ENCODE peak calls at places on chromosomes 3 and 15, in nine cellular contexts. Q is gastrocnemius medialis; P is upper lobe of right lung; F is heart right ventricle; S is neuronal stem cell; D is CD4-positive, alpha-beta memory T cell; C is HCT116; G is SJSA1; B is IMR-90. T is an unnamed sample.
A peak's percentile ranks its signal among the peaks of the same experiment; 100 is the strongest.

GRCh38 chr3:197599089-197599765 is 43.5 kb upstream of the BDH1 start:
- DNase-seq in Q (peak; percentile 54), P (peak; percentile 73), F (peak; percentile 75), S (peak; percentile 68), D (peak; percentile 79), C (peak; percentile 60), G (peak; percentile 73), B (peak; percentile 77), T (peak; percentile 68)

GRCh38 chr3:183122257-183122932 is 23.1 kb upstream of the MCCC1 start:
- DNase-seq in Q (no peak), P (no peak), F (no peak), S (no peak), D (peak; percentile 55), C (peak; percentile 38), G (no peak), B (peak; percentile 74), T (no peak)

GRCh38 chr3:49135499-49135898 is 2.6 kb upstream of the LAMB2 start:
- DNase-seq in Q (no peak), P (no peak), F (no peak), S (no peak), D (no peak), C (no peak), G (no peak), B (no peak), T (no peak)

GRCh38 chr15:87967951-87968350 is 288.6 kb downstream of the NTRK3 start:
- DNase-seq in Q (no peak), P (no peak), F (no peak), S (no peak), D (no peak), C (no peak), G (no peak), B (no peak), T (no peak)

GRCh38 chr3:115713247-115713646 is 89.9 kb downstream of the GAP43 start:
- DNase-seq in Q (no peak), P (peak; percentile 70), F (peak; percentile 21), S (no peak), D (no peak), C (no peak), G (no peak), B (peak; percentile 30), T (no peak)

GRCh38 chr15:57551717-57552677 is 39.7 kb upstream of the MYZAP start:
- DNase-seq in Q (no peak), P (no peak), F (peak; percentile 66), S (peak; percentile 73), D (no peak), C (peak; percentile 27), G (peak; percentile 89), B (peak; percentile 70), T (no peak)

GRCh38 chr3:185470323-185470722 is 28.5 kb downstream of the TMEM41A start:
- DNase-seq in Q (no peak), P (no peak), F (no peak), S (no peak), D (no peak), C (no peak), G (no peak), B (no peak), T (no peak)

GRCh38 chr3:64686446-64686908 is 1.3 kb downstream of the ADAMTS9 start:
- DNase-seq in Q (no peak), P (peak; percentile 80), F (peak; percentile 49), S (peak; percentile 63), D (no peak), C (no peak), G (peak; percentile 48), B (peak; percentile 52), T (no peak)

GRCh38 chr3:49792371-49793150 is 6.2 kb upstream of the IP6K1 start:
- DNase-seq in Q (no peak), P (peak; percentile 48), F (no peak), S (no peak), D (no peak), C (no peak), G (no peak), B (no peak), T (peak; percentile 58)

GRCh38 chr3:124318650-124319049 is 326.7 kb upstream of the ROPN1 start:
- DNase-seq in Q (no peak), P (no peak), F (no peak), S (no peak), D (no peak), C (no peak), G (no peak), B (no peak), T (no peak)

GRCh38 chr15:88543065-88543776 is 3.3 kb downstream of the DET1 start:
- DNase-seq in Q (no peak), P (no peak), F (no peak), S (no peak), D (no peak), C (no peak), G (no peak), B (peak; percentile 37), T (no peak)

GRCh38 chr15:100694381-100695012 is 92.1 kb downstream of the ASB7 start:
- DNase-seq in Q (no peak), P (no peak), F (no peak), S (no peak), D (no peak), C (no peak), G (no peak), B (peak; percentile 62), T (peak; percentile 49)

GRCh38 chr15:101709466-101709865 is 14.8 kb downstream of the TARS3 start:
- DNase-seq in Q (no peak), P (no peak), F (no peak), S (no peak), D (no peak), C (no peak), G (no peak), B (no peak), T (no peak)

GRCh38 chr3:129626744-129627349 is 20.4 kb upstream of the PLXND1 start:
- DNase-seq in Q (peak; percentile 91), P (peak; percentile 99), F (peak; percentile 95), S (peak; percentile 76), D (peak; percentile 28), C (peak; percentile 78), G (peak; percentile 95), B (peak; percentile 54), T (peak; percentile 92)

GRCh38 chr3:71926242-71926560 is 141.3 kb upstream of the PROK2 start:
- DNase-seq in Q (no peak), P (no peak), F (no peak), S (no peak), D (peak; percentile 4), C (peak; percentile 65), G (no peak), B (peak; percentile 2), T (no peak)

GRCh38 chr15:53978248-53978906 is at the start of gene UNC13C:
- DNase-seq in Q (peak; percentile 39), P (peak; percentile 64), F (peak; percentile 3), S (peak; percentile 47), D (no peak), C (no peak), G (no peak), B (no peak), T (peak; percentile 26)

GRCh38 chr3:52022323-52023100 is 26.8 kb upstream of the RPL29 start:
- DNase-seq in Q (peak; percentile 85), P (peak; percentile 60), F (peak; percentile 76), S (no peak), D (no peak), C (no peak), G (no peak), B (peak; percentile 38), T (peak; percentile 48)

GRCh38 chr15:29711531-29711930 is 110.7 kb downstream of the TJP1 start:
- DNase-seq in Q (no peak), P (no peak), F (no peak), S (no peak), D (no peak), C (no peak), G (peak; percentile 60), B (no peak), T (no peak)

DNA sequence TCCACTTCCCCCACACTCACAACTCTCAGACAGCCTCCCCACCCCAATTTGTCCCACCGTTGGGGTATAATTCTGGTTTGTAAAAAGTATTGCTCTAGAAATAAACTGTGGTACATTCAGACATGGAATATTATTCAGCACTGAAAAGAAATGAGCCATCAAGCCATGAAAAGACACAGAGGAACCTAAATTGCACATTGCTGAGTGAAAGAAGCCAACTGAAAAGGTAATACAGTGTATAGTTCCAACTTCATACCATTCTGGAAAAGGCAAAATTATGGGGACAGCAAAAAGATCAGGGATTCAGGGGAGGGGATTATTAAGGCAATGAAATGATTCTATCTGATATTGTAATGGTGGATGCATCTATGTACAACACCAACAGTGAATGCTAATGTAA is 10.5 kb downstream of the ANXA2 start:
- DNase-seq in Q (no peak), P (no peak), F (no peak), S (no peak), D (no peak), C (no peak), G (no peak), B (no peak), T (no peak)
- H3K4me1 ChIP-seq in Q (peaks cover 68% of the 10 kb centered on the region), P (peaks cover 58% of the 10 kb centered on the region), F (peaks cover 93% of the 10 kb centered on the region), S (peaks cover 7% of the 10 kb centered on the region), D (peaks cover 47% of the 10 kb centered on the region), C (peaks cover 94% of the 10 kb centered on the region), G (peaks cover 83% of the 10 kb centered on the region), B (peaks cover 28% of the 10 kb centered on the region), T (peaks cover 84% of the 10 kb centered on the region)

GRCh38 chr3:172156309-172156998 is 117.1 kb downstream of the FNDC3B start:
- DNase-seq in Q (peak; percentile 79), P (peak; percentile 73), F (no peak), S (no peak), D (no peak), C (peak; percentile 64), G (no peak), B (no peak), T (no peak)

GRCh38 chr3:172158741-172159140 is 119.4 kb downstream of the FNDC3B start:
- DNase-seq in Q (no peak), P (no peak), F (no peak), S (no peak), D (no peak), C (no peak), G (no peak), B (no peak), T (no peak)

GRCh38 chr3:172155880-172156279 is 116.5 kb downstream of the FNDC3B start:
- DNase-seq in Q (no peak), P (no peak), F (no peak), S (no peak), D (no peak), C (no peak), G (no peak), B (no peak), T (no peak)

GRCh38 chr3:172159376-172159775 is 120.0 kb downstream of the FNDC3B start:
- DNase-seq in Q (no peak), P (no peak), F (no peak), S (no peak), D (no peak), C (no peak), G (no peak), B (peak; percentile 49), T (no peak)

GRCh38 chr3:172157566-172158258 is 118.3 kb downstream of the FNDC3B start:
- DNase-seq in Q (no peak), P (no peak), F (no peak), S (no peak), D (no peak), C (no peak), G (no peak), B (no peak), T (no peak)
- H3K4me1 ChIP-seq in Q (peaks cover 76% of the 10 kb centered on the region), P (peaks cover 41% of the 10 kb centered on the region), F (peaks cover 79% of the 10 kb centered on the region), S (peaks cover 32% of the 10 kb centered on the region), D (peaks cover 10% of the 10 kb centered on the region), C (peaks cover 42% of the 10 kb centered on the region), G (peaks cover 41% of the 10 kb centered on the region), B (peaks cover 20% of the 10 kb centered on the region), T (peaks cover 91% of the 10 kb centered on the region)

GRCh38 chr3:134312072-134312872 is 61.6 kb upstream of the RYK start:
- DNase-seq in Q (no peak), P (peak; percentile 83), F (no peak), S (no peak), D (no peak), C (no peak), G (no peak), B (no peak), T (peak; percentile 83)
- H3K4me1 ChIP-seq in Q (peaks cover 48% of the 10 kb centered on the region), P (peaks cover 73% of the 10 kb centered on the region), F (peaks cover 62% of the 10 kb centered on the region), S (peaks cover 16% of the 10 kb centered on the region), D (peaks cover 3% of the 10 kb centered on the region), C (peaks cover 78% of the 10 kb centered on the region), G (peaks cover 90% of the 10 kb centered on the region), B (peaks cover 50% of the 10 kb centered on the region), T (peaks cover 82% of the 10 kb centered on the region)

GRCh38 chr15:60389261-60390077 is 8.3 kb downstream of the ANXA2 start:
- DNase-seq in Q (no peak), P (no peak), F (no peak), S (no peak), D (peak; percentile 79), C (no peak), G (peak; percentile 14), B (no peak), T (no peak)
- H3K4me1 ChIP-seq in Q (peaks cover 85% of the 10 kb centered on the region), P (peaks cover 71% of the 10 kb centered on the region), F (peaks cover 93% of the 10 kb centered on the region), S (peaks cover 16% of the 10 kb centered on the region), D (peaks cover 68% of the 10 kb centered on the region), C (peaks cover 94% of the 10 kb centered on the region), G (peaks cover 83% of the 10 kb centered on the region), B (peaks cover 33% of the 10 kb centered on the region), T (peaks cover 99% of the 10 kb centered on the region)

T was measured in tibial artery.